ENCODE peak calls at places on chromosomes 13 and 19, in four cellular contexts. X, P, E and B are unnamed samples.

GRCh38 chr19:4130635-4131438 is 6.9 kb upstream of the MAP2K2 start:
- DNase-seq in E (no peak), P (peak), X (peak), B (no peak)

GRCh38 chr19:8663920-8664670 is 33.7 kb downstream of the NFILZ start:
- DNase-seq in X (no peak), P (no peak), E (no peak), B (no peak)

GRCh38 chr13:32824061-32824460 is 192.2 kb upstream of the KL start:
- DNase-seq in X (peak), P (no peak), E (no peak), B (no peak)

GRCh38 chr19:11125994-11126685 is 29.4 kb downstream of the SPC24 start:
- DNase-seq in P (no peak), X (peak), E (peak), B (no peak)

GRCh38 chr19:41958367-41959055 is 610 bp downstream of the RABAC1 start:
- DNase-seq in E (peak), P (peak), X (peak), B (peak)

GRCh38 chr19:7926021-7926726 is at the start of gene CTXN1:
- DNase-seq in E (peak), P (no peak), X (peak), B (peak)

GRCh38 chr13:31399690-31400089 is 199.9 kb downstream of the B3GLCT start:
- DNase-seq in X (no peak), E (no peak), P (no peak), B (no peak)

GRCh38 chr13:21344662-21345176 is 114.4 kb downstream of the ZDHHC20 start:
- DNase-seq in P (no peak), E (no peak), X (no peak), B (no peak)

GRCh38 chr13:71015516-71015915 is 851.5 kb downstream of the DACH1 start:
- DNase-seq in X (peak), E (no peak), P (no peak), B (no peak)

GRCh38 chr13:45374917-45375316 is 33.9 kb upstream of the TPT1 start:
- DNase-seq in E (no peak), P (no peak), X (no peak), B (no peak)

GRCh38 chr13:101399365-101399764 is 16.9 kb downstream of the NALCN start:
- DNase-seq in P (no peak), X (no peak), E (no peak), B (no peak)

GRCh38 chr13:35723820-35724219 is 247.3 kb upstream of the MAB21L1 start:
- DNase-seq in X (no peak), E (no peak), P (no peak), B (no peak)

GRCh38 chr19:9934132-9934950 is 2.0 kb downstream of the OLFM2 start:
- DNase-seq in E (peak), P (peak), X (peak), B (no peak)

GRCh38 chr13:50690020-50690419 is 153.5 kb downstream of the DLEU7 start:
- DNase-seq in X (no peak), E (no peak), P (no peak), B (no peak)

GRCh38 chr13:51873837-51874236 is 12.1 kb downstream of the CCDC70 start:
- DNase-seq in X (no peak), E (no peak), P (no peak), B (no peak)

GRCh38 chr13:34899888-34900287 is 42.2 kb upstream of the NBEA start:
- DNase-seq in E (no peak), X (no peak), P (no peak), B (no peak)